ENCODE peak calls at places on chromosomes 12 and 14, in four cellular contexts. H, A, R and O are unnamed samples.

GRCh38 chr12:22437031-22437806 is 102.7 kb upstream of the ST8SIA1 start:
- DNase-seq in H (no peak), A (peak; percentile 35), R (no peak), O (peak; percentile 84)

GRCh38 chr12:64400041-64400440 is 4.2 kb upstream of the XPOT start:
- DNase-seq in H (peak; percentile 43), A (no peak), R (no peak), O (no peak)

GRCh38 chr14:103650213-103650612 is 21.2 kb downstream of the KLC1 start:
- DNase-seq in H (no peak), A (no peak), R (no peak), O (no peak)

GRCh38 chr14:31229638-31230229 is 22.1 kb upstream of the HECTD1 start:
- DNase-seq in H (no peak), A (peak; percentile 89), R (no peak), O (peak; percentile 91)

GRCh38 chr12:15684896-15685658 is 104.1 kb downstream of the EPS8 start:
- DNase-seq in H (no peak), A (no peak), R (no peak), O (no peak)

GRCh38 chr14:54348001-54348611 is 48.7 kb upstream of the CDKN3 start:
- DNase-seq in H (no peak), A (peak; percentile 85), R (no peak), O (no peak)

GRCh38 chr14:95043732-95044462 is 113.4 kb downstream of the DICER1 start:
- DNase-seq in H (no peak), A (no peak), R (no peak), O (no peak)

GRCh38 chr12:132395908-132396305 is 66.5 kb upstream of the GALNT9 start:
- DNase-seq in H (peak; percentile 18), A (no peak), R (no peak), O (no peak)

GRCh38 chr12:82896979-82897378 is 210.3 kb downstream of the TMTC2 start:
- DNase-seq in H (no peak), A (peak; percentile 71), R (no peak), O (peak; percentile 59)

GRCh38 chr14:59582845-59583509 is 6.4 kb upstream of the CCDC175 start:
- DNase-seq in H (no peak), A (no peak), R (no peak), O (no peak)

GRCh38 chr12:107580750-107581529 is 104.7 kb upstream of the PWP1 start:
- DNase-seq in H (no peak), A (peak; percentile 47), R (no peak), O (no peak)

GRCh38 chr12:56042430-56043203 is 899 bp downstream of the RPS26 start:
- DNase-seq in H (no peak), A (no peak), R (no peak), O (no peak)

GRCh38 chr12:56040963-56041578 is 647 bp upstream of the RPS26 start:
- DNase-seq in H (no peak), A (no peak), R (no peak), O (no peak)

GRCh38 chr12:56038022-56038665 is 3.6 kb upstream of the RPS26 start:
- DNase-seq in H (no peak), A (no peak), R (no peak), O (no peak)

GRCh38 chr12:56040151-56040550 is 1.6 kb upstream of the RPS26 start:
- DNase-seq in H (no peak), A (no peak), R (no peak), O (no peak)

GRCh38 chr12:56041579-56042429 is at the start of gene RPS26:
- DNase-seq in H (peak; percentile 93), A (peak; percentile 98), R (peak; percentile 98), O (peak; percentile 100)
- TF ChIP-seq CTCF in H (peak; percentile 60), A (peak; percentile 71), R (peak; percentile 46), O (peak; percentile 67)

GRCh38 chr12:6871052-6871957 is 1.8 kb downstream of the SPSB2 start:
- DNase-seq in H (no peak), A (peak; percentile 65), R (no peak), O (no peak)
- H3K27ac ChIP-seq in H (peak overlapping the region; percentile 71), A (peak overlapping the region; percentile 58), R (no peak overlapping the region), O (no peak overlapping the region)

GRCh38 chr12:6730169-6730568 is 6.3 kb downstream of the COPS7A start:
- DNase-seq in H (no peak), A (no peak), R (no peak), O (no peak)
- TF ChIP-seq CTCF in H (no peak), A (no peak), R (peak; percentile 2), O (no peak)

DNA sequence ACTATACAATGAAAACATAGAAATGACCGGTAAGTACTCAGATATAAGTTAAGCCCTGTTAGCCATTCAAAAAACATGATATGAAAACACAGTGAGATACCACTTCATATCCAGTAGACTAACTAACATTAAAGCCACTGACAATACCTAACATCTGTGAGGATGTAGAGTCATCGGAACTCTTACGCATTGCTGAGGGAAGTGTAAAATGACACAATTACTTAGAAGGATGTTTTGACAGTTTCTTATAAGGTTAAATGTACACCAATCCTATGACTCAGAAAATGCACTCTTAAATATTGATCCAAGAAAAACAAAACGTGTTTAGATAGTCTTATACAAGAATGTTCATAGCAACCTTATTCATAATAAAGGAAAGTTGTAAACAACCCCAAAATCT is 782.9 kb downstream of the BCL11B start:
- DNase-seq in H (no peak), A (no peak), R (no peak), O (peak; percentile 52)
- H3K27ac ChIP-seq in H (no peak overlapping the region), A (no peak overlapping the region), R (no peak overlapping the region), O (no peak overlapping the region)

GRCh38 chr12:89707992-89708792 is 446 bp downstream of the ATP2B1 start:
- DNase-seq in H (peak; percentile 40), A (peak; percentile 59), R (no peak), O (no peak)
- TF ChIP-seq CTCF in H (no peak), A (peak; percentile 22), R (no peak), O (no peak)

GRCh38 chr12:69002969-69003368 is 70.0 kb upstream of the CPM start:
- DNase-seq in H (no peak), A (no peak), R (no peak), O (no peak)

GRCh38 chr12:68998036-68998435 is 65.1 kb upstream of the CPM start:
- DNase-seq in H (no peak), A (no peak), R (no peak), O (no peak)

GRCh38 chr12:69000069-69000468 is 67.1 kb upstream of the CPM start:
- DNase-seq in H (no peak), A (no peak), R (no peak), O (no peak)

DNA sequence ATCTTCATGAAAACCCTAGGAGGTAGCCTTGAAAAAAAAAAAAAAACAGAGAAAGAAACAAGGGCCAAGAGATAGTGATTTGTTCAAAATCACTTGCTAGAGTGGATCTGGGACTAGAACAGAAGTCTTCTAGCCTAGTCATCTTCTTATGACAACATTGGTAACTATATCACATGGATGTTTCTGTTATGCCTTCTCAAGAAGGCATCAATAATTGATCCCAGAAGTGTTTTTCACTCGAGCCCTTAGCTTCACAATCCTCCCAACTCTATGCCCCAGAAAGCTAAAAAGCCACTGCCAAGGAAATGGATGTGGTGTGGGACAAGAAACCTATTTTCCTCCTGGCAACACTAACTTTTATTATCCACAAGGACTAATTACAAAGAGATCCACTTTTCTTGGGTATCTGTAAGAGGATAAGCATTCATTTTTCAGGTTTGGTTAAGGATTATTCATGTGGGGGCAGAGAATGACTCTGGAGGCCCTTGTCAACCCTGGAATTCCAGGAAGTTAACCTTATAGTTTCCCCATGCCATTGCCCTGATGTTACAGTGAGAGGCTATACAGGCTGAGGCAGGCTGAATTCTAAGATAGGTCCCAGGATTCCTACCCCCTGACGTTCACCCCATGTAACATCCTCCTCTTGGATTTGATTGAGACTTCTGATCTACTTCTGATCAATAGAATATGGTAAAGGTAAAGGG is 67.7 kb upstream of the CPM start:
- DNase-seq in H (no peak), A (peak; percentile 25), R (no peak), O (peak; percentile 92)
- H3K27ac ChIP-seq in H (no peak overlapping the region), A (peak overlapping the region; percentile 91), R (no peak overlapping the region), O (peak overlapping the region; percentile 40)